ENCODE peak calls at places on chromosomes 12 and 14, in eight cellular contexts. E, V, W, N, F, R, Q and X are unnamed samples.

GRCh38 chr14:81801921-81802320 is 268.3 kb upstream of the SEL1L start:
- DNase-seq in E (no peak), V (no peak), W (no peak), N (no peak), F (no peak), R (no peak), Q (no peak), X (no peak)

GRCh38 chr12:93378373-93379310 is 917 bp downstream of the NUDT4 start:
- DNase-seq in E (peak), V (no peak), W (peak), N (peak), F (no peak), R (peak), Q (peak), X (peak)

GRCh38 chr12:114444422-114445279 is 38.7 kb upstream of the TBX5 start:
- DNase-seq in E (no peak), V (no peak), W (no peak), N (no peak), F (no peak), R (no peak), Q (no peak), X (no peak)

GRCh38 chr12:112191840-112192321 is 66.5 kb downstream of the TRAFD1 start:
- DNase-seq in E (no peak), V (no peak), W (no peak), N (no peak), F (no peak), R (no peak), Q (no peak), X (no peak)

GRCh38 chr14:56810850-56811595 is 744 bp upstream of the OTX2 start:
- DNase-seq in E (peak), V (no peak), W (no peak), N (no peak), F (no peak), R (no peak), Q (no peak), X (no peak)

GRCh38 chr12:48973992-48974673 is 2.6 kb upstream of the WNT10B start:
- DNase-seq in E (peak), V (no peak), W (no peak), N (peak), F (no peak), R (no peak), Q (peak), X (no peak)

GRCh38 chr12:52183971-52184370 is 7.8 kb downstream of the KRT80 start:
- DNase-seq in E (no peak), V (no peak), W (no peak), N (no peak), F (no peak), R (no peak), Q (no peak), X (no peak)

GRCh38 chr12:120939523-120939922 is 35.4 kb upstream of the SPPL3 start:
- DNase-seq in E (no peak), V (no peak), W (no peak), N (no peak), F (no peak), R (no peak), Q (no peak), X (no peak)

GRCh38 chr12:103901518-103902173 is 28.6 kb upstream of the HSP90B1 start:
- DNase-seq in E (no peak), V (no peak), W (peak), N (no peak), F (no peak), R (peak), Q (no peak), X (no peak)

GRCh38 chr14:22024117-22024516 is 350.5 kb upstream of the OR4E1 start:
- DNase-seq in E (no peak), V (no peak), W (no peak), N (no peak), F (no peak), R (no peak), Q (no peak), X (no peak)

GRCh38 chr12:15855646-15856045 is 26.5 kb upstream of the STRAP start:
- DNase-seq in E (no peak), V (no peak), W (no peak), N (no peak), F (no peak), R (no peak), Q (peak), X (peak)

GRCh38 chr12:69534389-69534822 is 50.9 kb upstream of the CCT2 start:
- DNase-seq in E (peak), V (peak), W (peak), N (no peak), F (peak), R (no peak), Q (peak), X (peak)

GRCh38 chr14:71238835-71239234 is 331.6 kb downstream of the PCNX1 start:
- DNase-seq in E (no peak), V (no peak), W (no peak), N (no peak), F (no peak), R (no peak), Q (no peak), X (no peak)

GRCh38 chr12:11633968-11634367 is 15.5 kb upstream of the ETV6 start:
- DNase-seq in E (no peak), V (no peak), W (no peak), N (no peak), F (no peak), R (no peak), Q (no peak), X (no peak)

GRCh38 chr12:88538250-88538649 is 42.0 kb downstream of the KITLG start:
- DNase-seq in E (no peak), V (no peak), W (no peak), N (no peak), F (no peak), R (no peak), Q (peak), X (no peak)

GRCh38 chr14:91714805-91715204 is 17.1 kb downstream of the CATSPERB start:
- DNase-seq in E (no peak), V (no peak), W (no peak), N (no peak), F (no peak), R (peak), Q (no peak), X (no peak)
- TF ChIP-seq CTCF in E (no peak), V (no peak), W (no peak), N (no peak), F (no peak), R (peak), Q (no peak), X (no peak)

DNA sequence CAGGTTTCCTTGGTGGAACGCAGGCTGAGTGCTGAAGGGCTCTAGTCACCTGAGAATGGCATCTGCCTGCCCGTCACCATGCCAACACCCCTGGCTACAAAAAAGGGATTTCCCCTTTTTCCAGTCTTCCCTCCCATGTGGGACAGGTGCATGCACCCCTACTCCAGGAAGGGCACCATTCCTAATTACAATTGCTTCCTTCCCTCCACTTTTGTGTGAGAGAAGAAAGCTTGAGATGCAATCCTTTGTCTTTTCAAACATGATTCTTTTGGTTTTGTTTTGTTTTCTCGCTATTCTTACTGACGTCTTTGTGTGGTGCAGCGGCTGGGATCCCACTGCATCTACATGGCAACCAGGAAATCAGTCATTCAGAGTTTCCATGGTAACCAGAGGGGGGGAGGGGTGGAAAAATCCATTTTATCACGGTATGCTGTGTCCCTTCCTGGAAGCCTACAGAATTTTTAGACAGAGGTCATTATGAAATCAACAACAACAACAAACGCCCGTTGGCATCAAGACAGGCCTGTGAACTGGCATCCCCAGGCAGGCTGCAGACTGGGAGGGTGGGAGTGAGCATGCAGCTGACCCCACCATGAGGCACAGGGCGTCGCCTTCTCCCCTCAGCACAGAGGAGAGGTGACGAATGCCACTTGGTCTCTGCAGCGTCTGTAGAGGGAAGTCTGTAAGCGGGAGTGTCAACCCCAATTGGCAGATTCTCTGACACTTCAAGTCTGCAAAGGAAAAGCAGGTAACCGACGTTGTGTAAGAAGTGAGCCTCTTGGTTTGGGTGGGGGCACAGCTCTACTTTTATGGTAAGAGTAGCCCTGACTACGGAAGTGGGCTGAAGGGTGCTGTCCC is 13.6 kb upstream of the GNG2 start:
- DNase-seq in E (peak), V (peak), W (peak), N (peak), F (peak), R (peak), Q (peak), X (no peak)
- TF ChIP-seq CTCF in E (no peak), V (no peak), W (no peak), N (no peak), F (no peak), R (no peak), Q (no peak), X (no peak)

DNA sequence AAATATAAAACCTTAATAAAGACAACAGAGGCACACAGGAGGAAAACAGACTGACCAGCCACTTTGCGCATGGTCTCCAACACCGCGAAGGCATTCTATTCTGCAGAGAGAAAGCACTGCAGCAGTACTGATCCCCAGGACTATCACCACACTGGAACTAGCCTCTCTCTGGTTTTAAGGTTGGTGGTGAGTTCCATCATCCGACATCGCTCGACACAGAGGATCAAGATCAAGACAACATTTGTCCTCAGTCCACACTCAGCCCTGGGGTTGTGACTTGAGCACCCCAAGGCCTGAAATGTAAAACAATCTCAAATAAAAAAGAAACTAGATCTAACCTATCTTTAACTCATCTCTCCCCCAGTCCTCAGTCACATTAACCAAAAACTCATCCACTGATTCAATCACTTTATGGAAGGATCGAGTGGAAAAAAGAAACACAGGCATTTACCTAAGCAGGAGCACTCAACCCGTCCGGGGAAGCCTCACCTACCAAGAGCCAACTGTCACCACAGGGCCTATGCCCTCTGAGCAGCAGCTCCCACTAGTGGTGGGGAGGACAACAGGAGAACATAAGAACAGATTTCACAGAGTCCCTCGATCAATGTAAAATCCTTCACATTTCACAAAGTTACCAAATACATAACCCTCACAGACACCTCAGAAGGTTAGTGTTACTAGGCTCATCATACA is 17.7 kb downstream of the STXBP6 start:
- DNase-seq in E (no peak), V (no peak), W (no peak), N (no peak), F (no peak), R (no peak), Q (no peak), X (no peak)
- TF ChIP-seq CTCF in E (no peak), V (no peak), W (peak), N (peak), F (no peak), R (no peak), Q (peak), X (peak)

GRCh38 chr12:29086325-29087271 is 62.5 kb upstream of the FAR2 start:
- DNase-seq in E (no peak), V (no peak), W (no peak), N (no peak), F (no peak), R (no peak), Q (no peak), X (no peak)

GRCh38 chr12:29088611-29089219 is 60.4 kb upstream of the FAR2 start:
- DNase-seq in E (no peak), V (no peak), W (no peak), N (no peak), F (no peak), R (no peak), Q (peak), X (peak)
- TF ChIP-seq CTCF in E (peak), V (no peak), W (peak), N (peak), F (no peak), R (peak), Q (peak), X (peak)

GRCh38 chr12:118983147-118983824 is 1.9 kb downstream of the SRRM4 start:
- DNase-seq in E (no peak), V (no peak), W (no peak), N (no peak), F (no peak), R (no peak), Q (no peak), X (no peak)

GRCh38 chr12:118982308-118982707 is 967 bp downstream of the SRRM4 start:
- DNase-seq in E (no peak), V (no peak), W (no peak), N (no peak), F (no peak), R (no peak), Q (no peak), X (no peak)

GRCh38 chr12:118981285-118982201 is at the start of gene SRRM4:
- DNase-seq in E (peak), V (no peak), W (no peak), N (peak), F (no peak), R (no peak), Q (no peak), X (no peak)

GRCh38 chr12:118984206-118984943 is 3.0 kb downstream of the SRRM4 start:
- DNase-seq in E (no peak), V (no peak), W (no peak), N (no peak), F (no peak), R (no peak), Q (no peak), X (no peak)

GRCh38 chr12:118986043-118986442 is 4.7 kb downstream of the SRRM4 start:
- DNase-seq in E (no peak), V (no peak), W (no peak), N (no peak), F (no peak), R (no peak), Q (no peak), X (no peak)
- TF ChIP-seq CTCF in E (no peak), V (no peak), W (no peak), N (no peak), F (no peak), R (no peak), Q (no peak), X (no peak)

DNA sequence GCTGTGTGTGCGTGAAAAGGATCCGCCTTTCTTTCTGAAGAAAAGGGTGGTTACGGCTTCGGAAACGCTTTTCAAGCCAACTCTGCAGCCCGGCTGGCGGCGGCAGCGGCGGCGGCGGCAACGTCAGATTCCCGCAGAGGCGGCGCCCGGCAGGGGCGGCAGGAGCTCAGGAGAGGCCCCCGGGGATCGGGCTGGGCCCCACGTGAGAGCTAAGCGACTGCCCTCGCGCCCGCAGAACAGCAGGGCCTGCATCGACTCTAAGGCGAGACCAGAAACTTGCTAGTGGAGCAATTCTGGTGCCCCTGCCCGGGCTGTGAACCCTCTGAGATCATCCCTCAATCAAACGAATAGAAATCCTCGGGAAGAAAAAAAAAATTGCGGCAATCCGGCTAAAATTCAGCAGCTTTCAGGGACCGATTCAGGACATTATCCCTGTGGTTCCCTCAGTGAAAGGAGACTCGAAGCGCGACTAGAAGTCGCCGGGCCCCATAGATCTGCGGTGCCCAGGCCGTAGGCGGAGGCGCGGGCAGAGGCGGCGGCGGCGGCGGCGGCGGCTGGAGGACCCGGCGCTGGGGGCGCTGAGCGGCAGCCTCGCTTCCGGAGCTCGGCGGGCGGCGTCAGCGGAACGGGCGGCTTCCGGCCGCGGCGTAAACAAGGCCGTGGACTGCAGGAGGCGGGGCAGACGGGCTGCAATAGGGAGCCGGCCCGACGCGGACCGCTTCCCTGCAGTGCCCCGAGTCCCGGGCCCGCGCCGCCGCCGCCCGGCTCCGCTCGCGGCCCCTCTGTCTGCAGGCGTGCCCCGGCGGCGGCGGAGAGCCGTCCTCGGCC is at the start of gene KLHDC2:
- DNase-seq in E (peak), V (peak), W (peak), N (peak), F (peak), R (peak), Q (peak), X (peak)
- TF ChIP-seq CTCF in E (no peak), V (no peak), W (peak), N (peak), F (peak), R (peak), Q (peak), X (peak)